ENCODE peak calls at places on chromosomes 6 and 20, in seven cellular contexts. One of them, this sample, is unnamed.

GRCh38 chr6:157488635-157489226 is 107.7 kb downstream of the ZDHHC14 start:
- DNase-seq in IMR-90: no peak
- DNase-seq in mesendoderm: peak; percentile 16
- DNase-seq in neuronal stem cell: no peak
- DNase-seq in H1: no peak
- DNase-seq in mesenchymal stem cell: no peak
- DNase-seq in trophoblast cell: no peak
- DNase-seq in this sample: no peak

GRCh38 chr6:7841781-7842468 is 68.7 kb downstream of the TXNDC5 start:
- DNase-seq in H1: no peak
- DNase-seq in IMR-90: peak; percentile 4
- DNase-seq in trophoblast cell: peak; percentile 87
- DNase-seq in neuronal stem cell: no peak
- DNase-seq in mesendoderm: no peak
- DNase-seq in mesenchymal stem cell: no peak
- DNase-seq in this sample: no peak

GRCh38 chr6:107658920-107659879 is 164.9 kb downstream of the SCML4 start:
- DNase-seq in mesenchymal stem cell: peak; percentile 33
- DNase-seq in neuronal stem cell: no peak
- DNase-seq in H1: no peak
- DNase-seq in mesendoderm: no peak
- DNase-seq in trophoblast cell: no peak
- DNase-seq in IMR-90: peak; percentile 69
- DNase-seq in this sample: no peak

GRCh38 chr6:27726620-27727023 is 185.6 kb downstream of the OR2B2 start:
- DNase-seq in IMR-90: peak; percentile 0
- DNase-seq in trophoblast cell: no peak
- DNase-seq in H1: peak; percentile 17
- DNase-seq in mesenchymal stem cell: no peak
- DNase-seq in mesendoderm: peak; percentile 81
- DNase-seq in neuronal stem cell: no peak
- DNase-seq in this sample: peak; percentile 46

GRCh38 chr6:112522600-112522999 is 175.5 kb downstream of the RFPL4B start:
- DNase-seq in trophoblast cell: no peak
- DNase-seq in IMR-90: peak; percentile 8
- DNase-seq in mesendoderm: no peak
- DNase-seq in neuronal stem cell: no peak
- DNase-seq in H1: no peak
- DNase-seq in mesenchymal stem cell: no peak
- DNase-seq in this sample: no peak

GRCh38 chr6:52584203-52584602 is 7.3 kb upstream of the TRAM2 start:
- DNase-seq in trophoblast cell: peak; percentile 50
- DNase-seq in mesendoderm: no peak
- DNase-seq in H1: no peak
- DNase-seq in mesenchymal stem cell: no peak
- DNase-seq in IMR-90: no peak
- DNase-seq in neuronal stem cell: no peak
- DNase-seq in this sample: no peak

GRCh38 chr20:1415667-1416468 is 23.0 kb upstream of the FKBP1A start:
- DNase-seq in IMR-90: peak; percentile 97
- DNase-seq in neuronal stem cell: no peak
- DNase-seq in mesendoderm: peak; percentile 93
- DNase-seq in trophoblast cell: peak; percentile 96
- DNase-seq in H1: no peak
- DNase-seq in mesenchymal stem cell: peak; percentile 99
- DNase-seq in this sample: no peak

GRCh38 chr20:54415967-54416366 is 59.4 kb upstream of the DOK5 start:
- DNase-seq in mesendoderm: no peak
- DNase-seq in trophoblast cell: no peak
- DNase-seq in IMR-90: no peak
- DNase-seq in neuronal stem cell: no peak
- DNase-seq in mesenchymal stem cell: no peak
- DNase-seq in H1: no peak
- DNase-seq in this sample: no peak

GRCh38 chr20:60381643-60382400 is 423.6 kb downstream of the CDH26 start:
- DNase-seq in mesenchymal stem cell: no peak
- DNase-seq in neuronal stem cell: no peak
- DNase-seq in H1: no peak
- DNase-seq in IMR-90: no peak
- DNase-seq in trophoblast cell: no peak
- DNase-seq in mesendoderm: no peak
- DNase-seq in this sample: no peak

GRCh38 chr6:56739836-56740815 is 97.4 kb upstream of the DST start:
- DNase-seq in mesendoderm: no peak
- DNase-seq in neuronal stem cell: no peak
- DNase-seq in trophoblast cell: no peak
- DNase-seq in IMR-90: no peak
- DNase-seq in H1: no peak
- DNase-seq in mesenchymal stem cell: no peak
- DNase-seq in this sample: no peak

GRCh38 chr6:18343741-18344140 is 43.4 kb upstream of the RNF144B start:
- DNase-seq in IMR-90: peak; percentile 95
- DNase-seq in H1: no peak
- DNase-seq in mesendoderm: no peak
- DNase-seq in mesenchymal stem cell: peak; percentile 4
- DNase-seq in trophoblast cell: peak; percentile 39
- DNase-seq in neuronal stem cell: no peak
- DNase-seq in this sample: no peak

GRCh38 chr20:57999465-58000111 is 228.9 kb downstream of the ANKRD60 start:
- DNase-seq in mesenchymal stem cell: no peak
- DNase-seq in H1: no peak
- DNase-seq in neuronal stem cell: peak; percentile 31
- DNase-seq in mesendoderm: peak; percentile 3
- DNase-seq in IMR-90: no peak
- DNase-seq in trophoblast cell: no peak
- DNase-seq in this sample: no peak

GRCh38 chr20:18984238-18985200 is 170.9 kb downstream of the SCP2D1 start:
- DNase-seq in H1: no peak
- DNase-seq in neuronal stem cell: no peak
- DNase-seq in mesenchymal stem cell: no peak
- DNase-seq in mesendoderm: peak; percentile 16
- DNase-seq in IMR-90: no peak
- DNase-seq in trophoblast cell: no peak
- DNase-seq in this sample: no peak

GRCh38 chr6:35213824-35214756 is at the start of gene SCUBE3:
- DNase-seq in mesendoderm: peak; percentile 82
- DNase-seq in trophoblast cell: peak; percentile 52
- DNase-seq in IMR-90: peak; percentile 42
- DNase-seq in mesenchymal stem cell: peak; percentile 50
- DNase-seq in neuronal stem cell: peak; percentile 82
- DNase-seq in H1: no peak
- DNase-seq in this sample: peak; percentile 74

GRCh38 chr6:54802775-54803631 is 43.6 kb upstream of the FAM83B start:
- DNase-seq in IMR-90: peak; percentile 83
- DNase-seq in mesendoderm: peak; percentile 87
- DNase-seq in neuronal stem cell: no peak
- DNase-seq in H1: no peak
- DNase-seq in mesenchymal stem cell: peak; percentile 78
- DNase-seq in trophoblast cell: peak; percentile 8
- DNase-seq in this sample: no peak

GRCh38 chr20:45801851-45802250 is 10.1 kb downstream of the DNTTIP1 start:
- DNase-seq in mesenchymal stem cell: no peak
- DNase-seq in IMR-90: no peak
- DNase-seq in trophoblast cell: no peak
- DNase-seq in H1: no peak
- DNase-seq in mesendoderm: no peak
- DNase-seq in neuronal stem cell: no peak
- DNase-seq in this sample: no peak

GRCh38 chr20:55394592-55394991 is 610.7 kb downstream of the CBLN4 start:
- DNase-seq in H1: no peak
- DNase-seq in mesendoderm: no peak
- DNase-seq in trophoblast cell: peak; percentile 10
- DNase-seq in mesenchymal stem cell: no peak
- DNase-seq in IMR-90: no peak
- DNase-seq in neuronal stem cell: no peak
- DNase-seq in this sample: no peak

GRCh38 chr6:151757506-151757955 is 50.0 kb upstream of the ESR1 start:
- DNase-seq in mesenchymal stem cell: no peak
- DNase-seq in H1: no peak
- DNase-seq in trophoblast cell: no peak
- DNase-seq in neuronal stem cell: no peak
- DNase-seq in IMR-90: no peak
- DNase-seq in mesendoderm: no peak
- DNase-seq in this sample: no peak

GRCh38 chr6:117425431-117426153 is at the start of gene ROS1:
- DNase-seq in mesendoderm: no peak
- DNase-seq in neuronal stem cell: no peak
- DNase-seq in H1: no peak
- DNase-seq in IMR-90: no peak
- DNase-seq in trophoblast cell: no peak
- DNase-seq in mesenchymal stem cell: no peak
- DNase-seq in this sample: no peak

GRCh38 chr6:138508676-138508988 is 9.3 kb upstream of the NHSL1 start:
- DNase-seq in neuronal stem cell: no peak
- DNase-seq in mesenchymal stem cell: no peak
- DNase-seq in H1: no peak
- DNase-seq in IMR-90: no peak
- DNase-seq in mesendoderm: no peak
- DNase-seq in trophoblast cell: no peak
- DNase-seq in this sample: no peak

GRCh38 chr6:130033999-130034814 is 15.8 kb downstream of the L3MBTL3 start:
- DNase-seq in mesendoderm: no peak
- DNase-seq in IMR-90: peak; percentile 90
- DNase-seq in H1: no peak
- DNase-seq in neuronal stem cell: no peak
- DNase-seq in mesenchymal stem cell: peak; percentile 93
- DNase-seq in trophoblast cell: peak; percentile 33
- DNase-seq in this sample: no peak

GRCh38 chr20:50691585-50692552 is 527 bp upstream of the RIPOR3 start:
- DNase-seq in IMR-90: peak; percentile 69
- DNase-seq in mesenchymal stem cell: peak; percentile 86
- DNase-seq in H1: no peak
- DNase-seq in neuronal stem cell: peak; percentile 35
- DNase-seq in mesendoderm: peak; percentile 29
- DNase-seq in trophoblast cell: no peak
- DNase-seq in this sample: peak; percentile 55

GRCh38 chr6:40755749-40756452 is 168.7 kb upstream of the LRFN2 start:
- DNase-seq in neuronal stem cell: no peak
- DNase-seq in H1: no peak
- DNase-seq in IMR-90: peak; percentile 44
- DNase-seq in mesendoderm: no peak
- DNase-seq in mesenchymal stem cell: peak; percentile 72
- DNase-seq in trophoblast cell: no peak
- DNase-seq in this sample: no peak

GRCh38 chr6:48184644-48185043 is 73.6 kb upstream of the PTCHD4 start:
- DNase-seq in H1: no peak
- DNase-seq in neuronal stem cell: no peak
- DNase-seq in mesenchymal stem cell: no peak
- DNase-seq in mesendoderm: no peak
- DNase-seq in IMR-90: no peak
- DNase-seq in trophoblast cell: no peak
- DNase-seq in this sample: no peak
- H3K23ac ChIP-seq in H1: no peak overlapping the region
- H3K23ac ChIP-seq in neuronal stem cell: no peak overlapping the region
- H3K23ac ChIP-seq in mesenchymal stem cell: no peak overlapping the region
- H3K23ac ChIP-seq in mesendoderm: no peak overlapping the region
- H3K23ac ChIP-seq in IMR-90: no peak overlapping the region
- H3K23ac ChIP-seq in trophoblast cell: no peak overlapping the region
- H3K23ac ChIP-seq in this sample: no peak overlapping the region

DNA sequence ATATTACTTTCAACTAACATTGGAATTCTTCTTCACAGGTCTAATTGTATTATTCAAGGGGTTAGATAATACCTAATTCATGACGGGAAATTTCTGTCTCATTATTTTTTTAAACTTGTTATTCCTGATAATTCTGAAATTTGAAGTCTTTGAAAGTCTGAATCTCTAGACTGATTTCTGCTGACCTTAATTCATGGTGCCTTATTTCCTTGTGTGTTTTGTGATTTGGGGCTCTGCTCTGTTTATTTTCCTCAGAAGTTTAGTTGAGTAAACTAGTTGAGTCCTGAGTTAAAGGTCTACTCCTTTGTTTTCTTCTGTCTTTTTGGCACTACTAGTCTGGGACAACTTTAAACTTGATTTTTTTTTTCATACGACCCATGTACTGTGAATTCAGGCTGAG is 5.9 kb downstream of the DEFB118 start:
- DNase-seq in mesendoderm: no peak
- DNase-seq in mesenchymal stem cell: no peak
- DNase-seq in neuronal stem cell: no peak
- DNase-seq in IMR-90: no peak
- DNase-seq in trophoblast cell: no peak
- DNase-seq in H1: no peak
- DNase-seq in this sample: no peak
- H2BK5ac ChIP-seq in mesendoderm: no peak overlapping the region
- H2BK5ac ChIP-seq in mesenchymal stem cell: no peak overlapping the region
- H2BK5ac ChIP-seq in neuronal stem cell: no peak overlapping the region
- H2BK5ac ChIP-seq in IMR-90: no peak overlapping the region
- H2BK5ac ChIP-seq in trophoblast cell: no peak overlapping the region
- H2BK5ac ChIP-seq in H1: no peak overlapping the region
- H2BK5ac ChIP-seq in this sample: no peak overlapping the region

DNA sequence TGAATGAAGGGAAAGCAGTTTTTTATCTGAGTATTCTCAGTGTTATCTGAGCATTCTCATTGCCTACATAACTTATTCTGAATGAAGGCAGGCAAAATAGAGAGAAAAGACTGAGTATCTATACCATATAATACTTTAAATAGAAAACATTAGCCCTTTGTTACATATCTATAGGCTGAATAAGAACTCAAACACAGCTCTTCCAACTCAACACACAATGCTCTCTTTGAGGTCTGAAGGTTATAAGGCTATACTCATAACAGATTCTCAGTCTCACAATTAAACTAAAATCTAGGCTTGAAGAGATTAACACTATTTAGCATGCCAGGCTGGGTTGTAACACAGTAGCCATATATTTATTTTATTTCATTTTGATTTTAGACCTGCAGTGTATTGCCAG is 56.9 kb downstream of the EYS start:
- DNase-seq in IMR-90: no peak
- DNase-seq in mesendoderm: no peak
- DNase-seq in H1: no peak
- DNase-seq in trophoblast cell: no peak
- DNase-seq in mesenchymal stem cell: no peak
- DNase-seq in neuronal stem cell: no peak
- DNase-seq in this sample: no peak
- H3K23ac ChIP-seq in IMR-90: no peak overlapping the region
- H3K23ac ChIP-seq in mesendoderm: no peak overlapping the region
- H3K23ac ChIP-seq in H1: no peak overlapping the region
- H3K23ac ChIP-seq in trophoblast cell: no peak overlapping the region
- H3K23ac ChIP-seq in mesenchymal stem cell: no peak overlapping the region
- H3K23ac ChIP-seq in neuronal stem cell: no peak overlapping the region
- H3K23ac ChIP-seq in this sample: no peak overlapping the region

DNA sequence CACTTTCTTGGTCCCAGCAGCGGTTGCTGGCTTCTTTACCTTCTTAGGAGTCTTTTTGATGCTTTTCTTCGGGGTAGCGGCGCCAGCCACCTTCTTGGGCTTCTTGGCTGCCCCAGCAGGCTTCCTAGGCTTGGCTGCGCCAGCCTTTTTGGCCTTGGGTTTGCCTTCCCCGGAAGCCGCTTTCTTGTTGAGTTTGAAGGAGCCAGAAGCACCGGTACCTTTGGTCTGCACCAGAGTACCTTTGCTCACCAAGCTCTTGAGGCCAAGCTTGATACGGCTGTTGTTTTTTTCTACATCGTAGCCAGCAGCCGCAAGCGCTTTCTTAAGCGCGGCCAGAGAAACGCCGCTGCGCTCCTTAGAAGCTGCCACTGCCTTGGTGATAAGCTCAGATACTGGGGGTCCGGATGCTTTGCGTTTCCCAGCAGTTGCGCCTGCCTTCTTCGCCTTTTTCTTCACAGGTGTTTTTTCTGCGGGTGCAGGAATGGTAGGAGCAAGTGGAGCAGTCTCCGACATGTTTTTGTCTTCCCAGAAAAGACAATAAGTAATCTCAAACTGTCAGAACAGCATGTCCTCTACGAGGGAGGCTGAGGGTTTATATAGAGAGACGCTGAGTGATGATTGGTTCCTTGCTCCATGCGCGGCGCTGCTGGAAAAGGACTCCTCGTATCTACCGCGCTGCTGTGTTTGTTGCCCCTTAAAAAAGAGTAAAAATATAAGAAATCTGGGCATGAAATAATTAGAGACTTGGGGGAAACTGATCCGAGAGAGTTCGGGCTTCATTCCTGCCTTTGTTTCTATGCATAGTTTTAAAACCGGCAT is 130.4 kb upstream of the BTN3A2 start:
- DNase-seq in mesendoderm: peak; percentile 96
- DNase-seq in trophoblast cell: peak; percentile 76
- DNase-seq in H1: no peak
- DNase-seq in neuronal stem cell: no peak
- DNase-seq in mesenchymal stem cell: peak; percentile 87
- DNase-seq in IMR-90: peak; percentile 84
- DNase-seq in this sample: peak; percentile 67
- H2BK5ac ChIP-seq in mesendoderm: peak overlapping the region; percentile 47
- H2BK5ac ChIP-seq in trophoblast cell: peak overlapping the region; percentile 61
- H2BK5ac ChIP-seq in H1: peak overlapping the region; percentile 88
- H2BK5ac ChIP-seq in neuronal stem cell: no peak overlapping the region
- H2BK5ac ChIP-seq in mesenchymal stem cell: no peak overlapping the region
- H2BK5ac ChIP-seq in IMR-90: peak overlapping the region; percentile 80
- H2BK5ac ChIP-seq in this sample: peak overlapping the region; percentile 33

This sample was measured in H9.